ENCODE peak calls at places on chromosomes 11 and 22, in nine cellular contexts. P is iris pigment epithelial cell; A is non-pigmented ciliary epithelial cell; N is RCC 7860; G is nephron progenitor cell; R is HFFc6; U is stimulated activated CD4-positive, alpha-beta T cell treated with anti-CD3 and anti-CD28 coated beads, TNF-alpha, amount 100 ng/mL, for 4 hours; S is HepG2; X is B cell. J is an unnamed sample.

GRCh38 chr11:129885381-129885780 is 10.0 kb downstream of the NFRKB start:
- DNase-seq in P (no peak), X (no peak), U (no peak), R (no peak), A (no peak), S (no peak), G (no peak), N (no peak), J (no peak)

GRCh38 chr11:128341280-128341679 is 246.1 kb downstream of the ETS1 start:
- DNase-seq in U (no peak), X (no peak), R (no peak), N (no peak), P (peak), S (no peak), G (no peak), A (no peak), J (no peak)

GRCh38 chr22:19143967-19144400 is 467 bp downstream of the ESS2 start:
- DNase-seq in R (peak), G (no peak), X (no peak), N (no peak), A (no peak), S (no peak), U (no peak), P (peak), J (no peak)

GRCh38 chr11:28621648-28622215 is 513.5 kb downstream of the METTL15 start:
- DNase-seq in P (peak), G (no peak), N (peak), S (no peak), A (no peak), X (no peak), R (peak), U (no peak), J (no peak)

GRCh38 chr22:44586337-44586990 is 88.4 kb upstream of the RTL6 start:
- DNase-seq in G (no peak), X (no peak), U (no peak), A (no peak), P (no peak), R (no peak), N (no peak), S (no peak), J (no peak)

GRCh38 chr11:78733031-78733430 is 158.4 kb upstream of the NARS2 start:
- DNase-seq in G (no peak), N (no peak), P (no peak), A (no peak), R (no peak), S (no peak), X (no peak), U (no peak), J (no peak)

GRCh38 chr11:83006877-83007330 is 64.8 kb downstream of the RAB30 start:
- DNase-seq in G (no peak), R (no peak), S (no peak), X (no peak), N (no peak), U (no peak), A (no peak), P (no peak), J (no peak)

GRCh38 chr22:38737302-38738060 is 18.3 kb downstream of the SUN2 start:
- DNase-seq in N (peak), P (no peak), G (no peak), X (no peak), U (no peak), S (no peak), A (no peak), R (no peak), J (no peak)

GRCh38 chr11:101912823-101913284 is 2.0 kb upstream of the CEP126 start:
- DNase-seq in X (no peak), A (no peak), S (peak), R (no peak), G (no peak), U (no peak), N (no peak), P (peak), J (peak)